ENCODE peak calls at places on chromosomes 6 and 20, in five cellular contexts. P is NCI-H146, B is non-pigmented ciliary epithelial cell, K is A549, U is PC-3. M is an unnamed sample.

GRCh38 chr20:55576981-55577380 is 428.3 kb downstream of the CBLN4 start:
- DNase-seq in U (no peak), B (no peak), P (no peak), K (no peak), M (no peak)

GRCh38 chr6:74891358-74891811 is 314.5 kb downstream of the COL12A1 start:
- DNase-seq in U (no peak), P (no peak), B (no peak), K (no peak), M (no peak)

GRCh38 chr6:99933129-99933528 is 60.9 kb downstream of the MCHR2 start:
- DNase-seq in P (no peak), K (no peak), B (peak), U (peak), M (no peak)

GRCh38 chr6:105794263-105794662 is 291.9 kb upstream of the PRDM1 start:
- DNase-seq in U (peak), K (peak), P (no peak), B (no peak), M (no peak)

GRCh38 chr6:11460001-11460668 is 77.4 kb upstream of the TMEM170B start:
- DNase-seq in K (peak), P (no peak), B (no peak), U (peak), M (peak)

GRCh38 chr6:159858259-159858658 is 32.5 kb upstream of the MAS1 start:
- DNase-seq in K (no peak), U (no peak), P (no peak), B (no peak), M (no peak)

GRCh38 chr20:7171911-7172310 is 404.4 kb downstream of the BMP2 start:
- DNase-seq in K (no peak), B (peak), U (peak), P (no peak), M (no peak)

GRCh38 chr6:145842693-145843546 is 28.3 kb upstream of the FBXO30 start:
- DNase-seq in U (no peak), B (no peak), K (no peak), P (no peak), M (no peak)

GRCh38 chr20:30485331-30486102 is 771.9 kb upstream of the DEFB115 start:
- DNase-seq in B (no peak), P (no peak), K (no peak), U (no peak), M (no peak)

GRCh38 chr20:58574014-58574413 is 58.8 kb upstream of the APCDD1L start:
- DNase-seq in B (no peak), K (no peak), P (no peak), U (no peak), M (no peak)

GRCh38 chr6:20454201-20454824 is 52.6 kb downstream of the E2F3 start:
- DNase-seq in K (no peak), U (peak), P (no peak), B (no peak), M (no peak)

GRCh38 chr20:46230811-46231282 is 77.5 kb downstream of the CDH22 start:
- DNase-seq in B (peak), U (peak), P (no peak), K (peak), M (peak)

GRCh38 chr6:35417979-35418661 is 34.0 kb upstream of the FANCE start:
- DNase-seq in B (no peak), U (no peak), P (no peak), K (no peak), M (no peak)

GRCh38 chr6:159968295-159969203 is at the start of gene IGF2R:
- DNase-seq in P (peak), U (peak), K (peak), B (no peak), M (peak)

GRCh38 chr6:167976708-167977107 is 20.8 kb upstream of the KIF25 start:
- DNase-seq in P (no peak), B (no peak), U (no peak), K (no peak), M (no peak)

M was measured in Karpas-422.